ENCODE peak calls at places on chromosomes 4 and X, in four cellular contexts. Z, K, U and T are unnamed samples.

GRCh38 chr4:19512086-19512485 is 739.6 kb upstream of the SLIT2 start:
- DNase-seq in Z (no peak), U (no peak), K (no peak), T (no peak)

GRCh38 chrX:85375333-85375738 is 4.1 kb downstream of the POF1B start:
- DNase-seq in Z (no peak), K (no peak), U (no peak), T (no peak)

GRCh38 chr4:11614426-11614825 is 185.7 kb upstream of the HS3ST1 start:
- DNase-seq in Z (no peak), K (no peak), U (peak; percentile 37), T (no peak)

GRCh38 chr4:2888826-2889225 is 45.2 kb downstream of the ADD1 start:
- DNase-seq in K (no peak), Z (no peak), U (no peak), T (no peak)

GRCh38 chr4:76200771-76201224 is 12.8 kb downstream of the SCARB2 start:
- DNase-seq in Z (no peak), U (no peak), K (no peak), T (no peak)

GRCh38 chrX:50081282-50081955 is 119.4 kb downstream of the AKAP4 start:
- DNase-seq in Z (no peak), K (no peak), U (peak; percentile 13), T (no peak)

GRCh38 chr4:155889036-155889793 is 14.3 kb upstream of the TDO2 start:
- DNase-seq in K (no peak), U (peak; percentile 89), Z (peak; percentile 72), T (peak; percentile 64)

GRCh38 chrX:4925911-4926310 is 1212.5 kb upstream of the PRKX start:
- DNase-seq in Z (no peak), U (no peak), K (no peak), T (no peak)

GRCh38 chr4:132707955-132708354 is 441.1 kb upstream of the PCDH10 start:
- DNase-seq in K (no peak), U (no peak), Z (no peak), T (no peak)

GRCh38 chrX:102832661-102833060 is 104.4 kb upstream of the RAB40AL start:
- DNase-seq in K (no peak), U (peak; percentile 77), Z (no peak), T (no peak)

GRCh38 chrX:141673946-141674345 is 24.6 kb downstream of the SPANXD start:
- DNase-seq in Z (no peak), U (no peak), K (no peak), T (no peak)

GRCh38 chrX:77442728-77443127 is 4.5 kb upstream of the FGF16 start:
- DNase-seq in U (peak; percentile 81), K (peak; percentile 40), Z (peak; percentile 4), T (peak; percentile 57)

GRCh38 chrX:12007881-12008280 is 130.4 kb upstream of the FRMPD4 start:
- DNase-seq in K (peak; percentile 32), Z (peak; percentile 18), U (peak; percentile 84), T (peak; percentile 17)

GRCh38 chrX:124651031-124651430 is 304.7 kb downstream of the SH2D1A start:
- DNase-seq in Z (no peak), K (no peak), U (no peak), T (no peak)

GRCh38 chr4:159384619-159385018 is 281.7 kb downstream of the RAPGEF2 start:
- DNase-seq in Z (no peak), U (no peak), K (no peak), T (no peak)

GRCh38 chr4:15001248-15001824 is 945 bp upstream of the CPEB2 start:
- DNase-seq in K (peak; percentile 83), U (peak; percentile 91), Z (peak; percentile 63), T (peak; percentile 74)

GRCh38 chr4:140163029-140163810 is 9.2 kb upstream of the MAML3 start:
- DNase-seq in Z (no peak), U (peak; percentile 69), K (no peak), T (no peak)

GRCh38 chr4:17068396-17068795 is 170.0 kb upstream of the LDB2 start:
- DNase-seq in Z (no peak), K (no peak), U (peak; percentile 38), T (no peak)

GRCh38 chr4:156169011-156169410 is 215.3 kb upstream of the CTSO start:
- DNase-seq in K (no peak), Z (peak; percentile 79), U (peak; percentile 95), T (peak; percentile 58)

GRCh38 chr4:180059216-180059881 is 2183.9 kb upstream of the TENM3 start:
- DNase-seq in K (no peak), Z (no peak), U (no peak), T (no peak)

GRCh38 chr4:148207074-148207473 is 235.1 kb downstream of the NR3C2 start:
- DNase-seq in Z (no peak), U (no peak), K (no peak), T (no peak)

GRCh38 chrX:21153503-21153902 is 220.7 kb upstream of the CNKSR2 start:
- DNase-seq in U (peak; percentile 4), K (no peak), Z (no peak), T (no peak)

GRCh38 chr4:139245590-139245989 is 34.4 kb downstream of the MGARP start:
- DNase-seq in U (peak; percentile 41), K (no peak), Z (no peak), T (no peak)

GRCh38 chr4:189600598-189601435 is 339.9 kb upstream of the FRG1 start:
- DNase-seq in K (no peak), U (no peak), Z (no peak), T (no peak)

GRCh38 chrX:38804481-38805293 is 3.4 kb downstream of the MID1IP1 start:
- DNase-seq in Z (no peak), K (no peak), U (no peak), T (no peak)

GRCh38 chr4:68344049-68344448 is 5.8 kb downstream of the YTHDC1 start:
- DNase-seq in U (no peak), Z (no peak), K (no peak), T (no peak)

GRCh38 chr4:45989775-45990174 is 134.1 kb downstream of the GABRG1 start:
- DNase-seq in U (no peak), Z (no peak), K (no peak), T (no peak)

GRCh38 chr4:112510191-112510467 is 5.9 kb downstream of the NEUROG2 start:
- DNase-seq in Z (no peak), K (no peak), U (no peak), T (no peak)
- H3K27me3 ChIP-seq in Z (peaks cover 71% of the 10 kb centered on the region), K (peaks cover 79% of the 10 kb centered on the region), U (peaks cover 78% of the 10 kb centered on the region), T (peaks cover 57% of the 10 kb centered on the region)

DNA sequence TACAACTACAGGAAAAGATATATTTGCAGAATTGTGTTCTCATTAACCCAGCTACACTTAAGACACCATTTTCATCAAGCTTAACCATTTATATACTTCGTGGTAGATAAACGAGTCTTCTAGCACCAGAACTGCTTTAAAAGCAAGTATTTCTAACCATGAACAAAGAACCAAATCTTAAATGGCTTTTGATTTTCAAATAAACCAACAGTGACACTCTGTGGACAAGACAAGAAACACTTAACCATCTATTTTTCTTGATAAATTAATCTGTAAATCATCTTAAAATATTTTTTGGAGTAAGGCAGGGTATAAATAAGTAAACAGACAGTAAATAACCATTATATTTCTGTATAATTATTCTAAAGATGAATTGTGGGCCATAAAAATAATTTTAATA is 10.2 kb downstream of the BEND2 start:
- DNase-seq in K (no peak), Z (no peak), U (peak; percentile 4), T (no peak)
- TF ChIP-seq CTCF in K (no peak), Z (no peak), U (peak; percentile 26), T (no peak)

DNA sequence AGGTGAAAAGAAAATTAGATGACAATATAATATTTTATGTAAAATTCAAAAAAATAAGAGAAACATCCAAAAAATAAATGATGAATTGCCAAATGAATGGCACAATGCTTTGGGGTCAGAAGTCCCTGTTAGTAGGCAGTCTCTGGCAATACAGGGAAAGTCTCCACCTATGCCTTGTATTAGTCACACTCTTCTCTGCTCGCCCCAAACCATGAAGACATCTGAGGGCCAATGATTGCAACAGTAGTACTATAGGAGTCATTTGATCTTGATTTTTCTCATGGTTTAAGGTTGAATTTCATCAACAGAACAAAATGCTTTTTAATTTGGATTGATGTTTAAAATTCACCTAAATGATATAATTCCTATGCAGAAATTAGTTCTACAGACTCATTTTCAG is 3.9 kb upstream of the PRSS12 start:
- DNase-seq in U (peak; percentile 37), Z (no peak), K (no peak), T (no peak)
- H3K27me3 ChIP-seq in U (no peaks in the 10 kb centered on the region), Z (no peaks in the 10 kb centered on the region), K (no peaks in the 10 kb centered on the region), T (no peaks in the 10 kb centered on the region)

GRCh38 chr4:165203541-165204461 is 3.6 kb upstream of the KLHL2 start:
- DNase-seq in U (no peak), K (no peak), Z (no peak), T (no peak)
- TF ChIP-seq CTCF in U (no peak), K (no peak), Z (no peak), T (no peak)

GRCh38 chr4:173536808-173537429 is 6.9 kb upstream of the HAND2 start:
- DNase-seq in Z (no peak), U (no peak), K (no peak), T (no peak)

GRCh38 chr4:173537628-173538147 is 7.7 kb upstream of the HAND2 start:
- DNase-seq in K (no peak), U (no peak), Z (no peak), T (no peak)

GRCh38 chr4:173534439-173534838 is 4.4 kb upstream of the HAND2 start:
- DNase-seq in K (no peak), U (no peak), Z (no peak), T (no peak)

GRCh38 chr4:173535165-173535737 is 5.2 kb upstream of the HAND2 start:
- DNase-seq in Z (no peak), U (no peak), K (no peak), T (no peak)

GRCh38 chr4:173535932-173536331 is 5.9 kb upstream of the HAND2 start:
- DNase-seq in K (no peak), U (no peak), Z (no peak), T (no peak)
- H3K27me3 ChIP-seq in K (peaks cover 85% of the 10 kb centered on the region), U (peaks cover 86% of the 10 kb centered on the region), Z (peaks cover 95% of the 10 kb centered on the region), T (no peaks in the 10 kb centered on the region)

GRCh38 chr4:121712001-121712655 is 15.3 kb upstream of the ANXA5 start:
- DNase-seq in Z (no peak), K (no peak), U (no peak), T (no peak)

GRCh38 chr4:121709766-121710405 is 13.1 kb upstream of the ANXA5 start:
- DNase-seq in Z (no peak), U (no peak), K (no peak), T (no peak)

GRCh38 chr4:121714548-121714947 is 17.8 kb upstream of the ANXA5 start:
- DNase-seq in U (no peak), K (no peak), Z (no peak), T (no peak)

GRCh38 chr4:121711263-121712000 is 14.7 kb upstream of the ANXA5 start:
- DNase-seq in K (no peak), U (peak; percentile 97), Z (peak; percentile 94), T (peak; percentile 84)

GRCh38 chr4:121712783-121713182 is 16.0 kb upstream of the ANXA5 start:
- DNase-seq in Z (no peak), U (no peak), K (no peak), T (no peak)
- TF ChIP-seq CTCF in Z (no peak), U (no peak), K (no peak), T (no peak)

GRCh38 chrX:74781507-74782034 is 143.7 kb downstream of the NEXMIF start:
- DNase-seq in U (no peak), Z (no peak), K (no peak), T (no peak)
- H3K27me3 ChIP-seq in U (no peaks in the 10 kb centered on the region), Z (no peaks in the 10 kb centered on the region), K (no peaks in the 10 kb centered on the region), T (no peaks in the 10 kb centered on the region)